ENCODE peak calls at places on chromosomes 13 and 19, in ten cellular contexts. A is A549, G is fibroblast of lung, H is GM23248, L is sigmoid colon, U is uterus, C is H9, S is right cardiac atrium, X is right lobe of liver, E is body of pancreas. N is an unnamed sample.

GRCh38 chr19:28656644-28657043 is 556.3 kb downstream of the UQCRFS1 start:
- DNase-seq in A (no peak), G (no peak), H (no peak), L (no peak), U (no peak), C (no peak), S (no peak), X (no peak), E (no peak), N (no peak)

GRCh38 chr13:45846681-45847080 is 4.9 kb downstream of the SIAH3 start:
- DNase-seq in A (no peak), G (no peak), H (no peak), L (no peak), U (no peak), C (no peak), S (no peak), X (no peak), E (no peak), N (no peak)

GRCh38 chr19:49210108-49210900 is 52.7 kb downstream of the TRPM4 start:
- DNase-seq in A (peak; percentile 69), G (no peak), H (peak; percentile 55), L (peak; percentile 84), U (peak; percentile 47), C (peak; percentile 99), S (no peak), X (peak; percentile 91), E (peak; percentile 88), N (no peak)

GRCh38 chr19:14002571-14003278 is 3.4 kb downstream of the RFX1 start:
- DNase-seq in A (no peak), G (no peak), H (no peak), L (no peak), U (no peak), C (no peak), S (no peak), X (no peak), E (no peak), N (peak; percentile 49)

GRCh38 chr13:98489446-98490194 is 87.3 kb downstream of the STK24 start:
- DNase-seq in A (no peak), G (no peak), H (no peak), L (no peak), U (no peak), C (no peak), S (no peak), X (no peak), E (no peak), N (no peak)

GRCh38 chr13:45231722-45232121 is 30.9 kb upstream of the KCTD4 start:
- DNase-seq in A (no peak), G (peak; percentile 64), H (peak; percentile 35), L (no peak), U (no peak), C (no peak), S (no peak), X (no peak), E (no peak), N (no peak)

GRCh38 chr19:39943586-39943985 is 9.2 kb upstream of the FCGBP start:
- DNase-seq in A (peak; percentile 42), G (no peak), H (no peak), L (no peak), U (no peak), C (no peak), S (no peak), X (no peak), E (no peak), N (no peak)

GRCh38 chr19:15210323-15210774 is 9.6 kb upstream of the NOTCH3 start:
- DNase-seq in A (peak; percentile 91), G (peak; percentile 51), H (peak; percentile 90), L (no peak), U (peak; percentile 56), C (no peak), S (peak; percentile 57), X (no peak), E (no peak), N (peak; percentile 96)

GRCh38 chr13:28545583-28546333 is 50.8 kb upstream of the FLT1 start:
- DNase-seq in A (peak; percentile 20), G (no peak), H (no peak), L (no peak), U (no peak), C (no peak), S (no peak), X (no peak), E (no peak), N (no peak)

GRCh38 chr13:110528371-110528770 is 33.2 kb downstream of the RAB20 start:
- DNase-seq in A (no peak), G (no peak), H (no peak), L (peak; percentile 49), U (no peak), C (no peak), S (no peak), X (no peak), E (no peak), N (peak; percentile 89)

GRCh38 chr19:36605839-36606478 is 846 bp downstream of the ZNF382 start:
- DNase-seq in A (no peak), G (no peak), H (no peak), L (no peak), U (no peak), C (no peak), S (no peak), X (no peak), E (no peak), N (no peak)

DNA sequence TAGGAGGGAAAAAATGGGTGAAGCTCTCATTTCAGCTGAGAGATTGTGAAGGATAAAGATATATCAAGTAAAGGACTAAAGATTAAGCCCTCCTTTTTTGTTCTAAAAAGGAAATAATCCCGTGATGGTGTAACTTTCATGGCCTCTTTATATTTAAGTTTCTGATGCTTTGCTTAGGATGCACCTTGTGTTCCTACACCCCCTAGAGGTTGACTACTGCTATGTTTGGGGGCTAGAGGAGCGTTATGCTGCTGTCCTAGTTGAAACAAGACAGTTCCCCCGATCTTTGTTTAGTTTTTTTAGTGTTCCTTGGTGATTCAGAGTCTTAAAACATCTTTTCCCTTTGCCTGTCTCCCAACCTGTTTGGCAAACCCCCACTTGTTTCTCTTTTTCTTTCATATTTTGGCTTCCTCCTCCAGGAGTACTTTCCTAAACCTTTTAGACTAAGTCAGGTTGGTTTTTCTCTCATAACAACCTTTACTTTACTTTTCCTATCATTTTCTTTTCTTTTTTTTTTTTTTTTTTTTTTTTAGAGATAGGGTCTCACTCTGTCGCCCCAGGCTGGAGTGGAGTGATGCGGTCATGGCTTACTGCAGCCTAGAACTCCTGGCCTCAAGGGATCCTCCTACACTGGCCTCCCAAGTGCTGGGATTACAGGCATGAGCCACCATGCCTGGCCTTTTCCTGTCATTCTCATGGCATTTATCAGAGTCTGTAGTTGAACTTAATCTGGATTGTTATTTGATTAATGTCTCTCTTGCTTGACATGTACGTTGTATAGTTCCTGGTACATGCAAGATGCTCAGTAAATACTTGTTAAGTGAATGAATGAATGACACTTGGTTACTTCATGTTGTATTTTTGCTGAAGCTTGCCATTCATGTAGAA is 2.8 kb downstream of the UBA2 start:
- DNase-seq in A (peak; percentile 84), G (peak; percentile 41), H (peak; percentile 73), L (no peak), U (no peak), C (no peak), S (no peak), X (no peak), E (no peak), N (peak; percentile 95)
- H3K27ac ChIP-seq in A (no peak overlapping the region), G (peak overlapping the region; percentile 61), H (peak overlapping the region; percentile 6), L (peak overlapping the region; percentile 35), U (peak overlapping the region; percentile 85), C (no peak overlapping the region), S (no peak overlapping the region), X (no peak overlapping the region), E (no peak overlapping the region), N (peak overlapping the region; percentile 71)

GRCh38 chr19:18493440-18494266 is 28.2 kb downstream of the ELL start:
- DNase-seq in A (no peak), G (no peak), H (no peak), L (peak; percentile 79), U (no peak), C (no peak), S (no peak), X (no peak), E (no peak), N (peak; percentile 71)
- H3K4me1 ChIP-seq in A (peaks cover 12% of the 10 kb centered on the region), G (peaks cover 11% of the 10 kb centered on the region), H (peaks cover 32% of the 10 kb centered on the region), L (peaks cover 38% of the 10 kb centered on the region), U (no peaks in the 10 kb centered on the region), C (peaks cover 2% of the 10 kb centered on the region), S (peaks cover 33% of the 10 kb centered on the region), X (peaks cover 27% of the 10 kb centered on the region), E (peaks cover 67% of the 10 kb centered on the region), N (peaks cover 21% of the 10 kb centered on the region)

DNA sequence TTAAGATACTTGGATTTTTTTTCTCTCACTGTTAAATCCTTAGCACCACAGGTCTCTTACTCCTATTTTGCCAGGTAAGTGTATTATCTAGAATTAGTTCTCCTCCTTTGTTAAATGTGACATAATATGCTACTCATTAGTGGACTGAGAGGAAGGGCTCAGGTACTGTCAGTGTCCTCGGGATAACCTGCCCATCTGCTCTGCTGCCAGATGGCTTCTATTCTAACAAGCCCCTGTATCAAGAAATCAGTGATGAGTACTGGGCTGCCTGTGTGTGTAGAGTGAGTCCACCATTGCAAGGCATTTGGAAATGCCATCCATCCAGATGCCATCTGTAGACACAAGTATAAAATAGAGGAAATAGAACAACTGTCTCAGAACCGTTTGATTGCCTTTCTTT is 209.6 kb downstream of the ATP8A2 start:
- DNase-seq in A (no peak), G (no peak), H (no peak), L (no peak), U (no peak), C (no peak), S (no peak), X (no peak), E (no peak), N (no peak)
- H3K27ac ChIP-seq in A (no peak overlapping the region), G (no peak overlapping the region), H (no peak overlapping the region), L (no peak overlapping the region), U (no peak overlapping the region), C (no peak overlapping the region), S (no peak overlapping the region), X (no peak overlapping the region), E (no peak overlapping the region), N (no peak overlapping the region)

GRCh38 chr19:18650048-18650435 is 13.2 kb downstream of the KLHL26 start:
- DNase-seq in A (no peak), G (no peak), H (peak; percentile 72), L (peak; percentile 88), U (peak; percentile 51), C (no peak), S (peak; percentile 73), X (no peak), E (peak; percentile 30), N (peak; percentile 96)

GRCh38 chr19:18653853-18654252 is 17.0 kb downstream of the KLHL26 start:
- DNase-seq in A (no peak), G (no peak), H (no peak), L (no peak), U (no peak), C (no peak), S (no peak), X (no peak), E (no peak), N (no peak)

GRCh38 chr19:18650468-18651001 is 13.7 kb downstream of the KLHL26 start:
- DNase-seq in A (no peak), G (peak; percentile 81), H (peak; percentile 91), L (peak; percentile 94), U (peak; percentile 76), C (no peak), S (peak; percentile 94), X (no peak), E (peak; percentile 42), N (peak; percentile 97)

GRCh38 chr19:18651300-18651699 is 14.5 kb downstream of the KLHL26 start:
- DNase-seq in A (no peak), G (no peak), H (no peak), L (no peak), U (no peak), C (no peak), S (no peak), X (no peak), E (no peak), N (peak; percentile 85)

DNA sequence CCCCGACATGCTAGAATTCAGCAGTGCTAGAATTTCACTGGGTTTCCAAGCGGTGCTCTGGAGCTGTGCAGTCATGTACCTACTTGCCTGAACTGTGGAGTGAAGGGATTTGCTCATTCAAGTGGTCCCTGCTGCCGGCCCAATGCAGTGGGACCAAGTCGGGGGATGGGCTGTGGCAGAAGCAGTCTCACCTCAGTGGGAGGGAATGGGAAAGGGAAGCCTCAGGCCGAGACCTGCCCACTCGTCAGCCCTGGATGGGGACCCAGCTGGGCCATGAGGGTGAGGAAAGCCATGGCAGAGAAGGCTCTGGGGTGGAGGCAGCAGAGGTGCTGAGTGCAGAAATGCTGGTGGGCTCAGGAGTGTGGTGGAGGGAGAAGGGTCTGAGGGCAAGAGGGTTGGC is 14.9 kb downstream of the KLHL26 start:
- DNase-seq in A (no peak), G (no peak), H (no peak), L (no peak), U (no peak), C (no peak), S (no peak), X (no peak), E (no peak), N (peak; percentile 45)
- H3K4me1 ChIP-seq in A (no peaks in the 10 kb centered on the region), G (peaks cover 30% of the 10 kb centered on the region), H (peaks cover 22% of the 10 kb centered on the region), L (peaks cover 41% of the 10 kb centered on the region), U (no peaks in the 10 kb centered on the region), C (no peaks in the 10 kb centered on the region), S (peaks cover 21% of the 10 kb centered on the region), X (no peaks in the 10 kb centered on the region), E (no peaks in the 10 kb centered on the region), N (peaks cover 33% of the 10 kb centered on the region)